ENCODE peak calls at places on chromosomes 2 and 18, in seven cellular contexts. J is body of pancreas; Z is stimulated activated CD4-positive, alpha-beta T cell treated with anti-CD3 and anti-CD28 coated beads, Interleukin-4, amount 100 ng/mL, for 4 hours; C is NCI-H1092 treated with DMSO at 0.1 percent for 48 hours; I is sciatic nerve; D is renal cortical epithelial cell; H is fibroblast of mammary gland. T is an unnamed sample.

GRCh38 chr18:12102136-12102842 is 8.6 kb downstream of the ANKRD62 start:
- DNase-seq in I (no peak), J (peak), C (peak), Z (no peak), D (no peak), H (no peak), T (no peak)

GRCh38 chr18:60452424-60452823 is 79.8 kb upstream of the MC4R start:
- DNase-seq in D (peak), H (peak), I (no peak), Z (no peak), C (no peak), J (no peak), T (no peak)

GRCh38 chr2:237184192-237184922 is 98.7 kb downstream of the COPS8 start:
- DNase-seq in D (no peak), H (peak), C (no peak), I (no peak), Z (no peak), J (no peak), T (no peak)

GRCh38 chr2:239392072-239392357 is 8.8 kb downstream of the HDAC4 start:
- DNase-seq in J (peak), Z (no peak), H (no peak), D (no peak), C (no peak), I (peak), T (no peak)

GRCh38 chr2:121721926-121722325 is 14.7 kb downstream of the NIFK start:
- DNase-seq in Z (no peak), J (no peak), I (no peak), H (peak), D (peak), C (no peak), T (no peak)

GRCh38 chr18:6610436-6610835 is 119.1 kb upstream of the ARHGAP28 start:
- DNase-seq in J (no peak), C (no peak), H (peak), Z (no peak), D (no peak), I (no peak), T (no peak)

GRCh38 chr2:177291701-177292100 is 27.2 kb upstream of the NFE2L2 start:
- DNase-seq in Z (no peak), D (no peak), C (no peak), I (no peak), J (no peak), H (no peak), T (no peak)

GRCh38 chr2:26770986-26771586 is 7.0 kb downstream of the SLC35F6 start:
- DNase-seq in D (peak), J (peak), H (peak), C (peak), Z (no peak), I (peak), T (no peak)

GRCh38 chr2:26346454-26347053 is at the start of gene ADGRF3:
- DNase-seq in Z (peak), C (peak), I (peak), J (peak), D (peak), H (peak), T (peak)

GRCh38 chr2:192773044-192773443 is 578.3 kb upstream of the TMEFF2 start:
- DNase-seq in I (no peak), D (peak), J (no peak), Z (no peak), H (no peak), C (no peak), T (no peak)

GRCh38 chr2:28408764-28409599 is 16.3 kb downstream of the FOSL2 start:
- DNase-seq in I (no peak), C (no peak), D (peak), J (no peak), Z (peak), H (no peak), T (no peak)

GRCh38 chr2:85780316-85781092 is 26.7 kb downstream of the ATOH8 start:
- DNase-seq in J (no peak), C (no peak), D (no peak), Z (no peak), H (no peak), I (peak), T (no peak)

T was measured in NCI-H2227 treated with DMSO at 0.1 percent for 48 hours.